ENCODE peak calls at places on chromosomes 13 and 19, in five cellular contexts. One of them, this sample, is unnamed.

GRCh38 chr13:112562786-112563383 is 25.1 kb downstream of the TUBGCP3 start:
- DNase-seq in cardiac muscle cell: no peak
- DNase-seq in nephron progenitor cell: no peak
- DNase-seq in psoas muscle: no peak
- DNase-seq in left ventricle myocardium inferior: no peak
- DNase-seq in this sample: no peak

GRCh38 chr19:45469132-45469834 is 1.5 kb downstream of the FOSB start:
- DNase-seq in cardiac muscle cell: peak
- DNase-seq in psoas muscle: peak
- DNase-seq in nephron progenitor cell: peak
- DNase-seq in left ventricle myocardium inferior: peak
- DNase-seq in this sample: peak

GRCh38 chr13:23642110-23642509 is 71.9 kb downstream of the TNFRSF19 start:
- DNase-seq in left ventricle myocardium inferior: no peak
- DNase-seq in nephron progenitor cell: no peak
- DNase-seq in cardiac muscle cell: no peak
- DNase-seq in psoas muscle: no peak
- DNase-seq in this sample: no peak

GRCh38 chr13:36752673-36753072 is 66.3 kb upstream of the RFXAP start:
- DNase-seq in psoas muscle: no peak
- DNase-seq in left ventricle myocardium inferior: no peak
- DNase-seq in cardiac muscle cell: no peak
- DNase-seq in nephron progenitor cell: no peak
- DNase-seq in this sample: no peak

GRCh38 chr19:11478167-11479089 is 2.4 kb downstream of the ELAVL3 start:
- DNase-seq in cardiac muscle cell: no peak
- DNase-seq in left ventricle myocardium inferior: no peak
- DNase-seq in psoas muscle: no peak
- DNase-seq in nephron progenitor cell: no peak
- DNase-seq in this sample: no peak

GRCh38 chr19:29683009-29683408 is 17.7 kb downstream of the PLEKHF1 start:
- DNase-seq in left ventricle myocardium inferior: no peak
- DNase-seq in nephron progenitor cell: no peak
- DNase-seq in psoas muscle: peak
- DNase-seq in cardiac muscle cell: no peak
- DNase-seq in this sample: no peak

GRCh38 chr13:111917086-111917485 is 149.9 kb upstream of the SOX1 start:
- DNase-seq in cardiac muscle cell: no peak
- DNase-seq in nephron progenitor cell: no peak
- DNase-seq in psoas muscle: no peak
- DNase-seq in left ventricle myocardium inferior: no peak
- DNase-seq in this sample: no peak

GRCh38 chr19:10390652-10391286 is 10.4 kb upstream of the TYK2 start:
- DNase-seq in nephron progenitor cell: peak
- DNase-seq in left ventricle myocardium inferior: peak
- DNase-seq in cardiac muscle cell: peak
- DNase-seq in psoas muscle: peak
- DNase-seq in this sample: no peak

GRCh38 chr13:19069684-19070397 is 111.8 kb downstream of the TUBA3C start:
- DNase-seq in left ventricle myocardium inferior: no peak
- DNase-seq in cardiac muscle cell: no peak
- DNase-seq in nephron progenitor cell: no peak
- DNase-seq in psoas muscle: no peak
- DNase-seq in this sample: no peak

This sample was measured in cardiac septum.